ENCODE peak calls at places on chromosomes 1 and 21, in four cellular contexts. T is epithelial cell of esophagus, N is AG09309, I is lung. Q is an unnamed sample.

GRCh38 chr21:15729674-15730483 is at the start of gene USP25:
- DNase-seq in T (peak), N (no peak), I (peak), Q (no peak)

GRCh38 chr1:157880621-157881020 is 39.0 kb upstream of the CD5L start:
- DNase-seq in T (peak), N (no peak), I (no peak), Q (no peak)

GRCh38 chr1:5862051-5862825 is 130.0 kb downstream of the NPHP4 start:
- DNase-seq in T (no peak), N (no peak), I (no peak), Q (no peak)

GRCh38 chr1:229379901-229380300 is 37.1 kb upstream of the CCSAP start:
- DNase-seq in T (no peak), N (no peak), I (no peak), Q (no peak)

GRCh38 chr1:55592122-55592521 is 377.0 kb upstream of the USP24 start:
- DNase-seq in T (no peak), N (no peak), I (no peak), Q (no peak)

GRCh38 chr1:1359316-1359667 is 937 bp upstream of the MXRA8 start:
- DNase-seq in T (no peak), N (no peak), I (no peak), Q (peak)

GRCh38 chr1:28871631-28872401 is 42.6 kb upstream of the EPB41 start:
- DNase-seq in T (no peak), N (no peak), I (no peak), Q (no peak)

GRCh38 chr1:3313579-3313955 is 140.9 kb upstream of the ARHGEF16 start:
- DNase-seq in T (no peak), N (peak), I (peak), Q (peak)

GRCh38 chr1:66788231-66788939 is 12.7 kb downstream of the INSL5 start:
- DNase-seq in T (peak), N (no peak), I (no peak), Q (no peak)

GRCh38 chr1:26614655-26615411 is 81.0 kb upstream of the ARID1A start:
- DNase-seq in T (no peak), N (no peak), I (no peak), Q (no peak)

GRCh38 chr1:86765073-86765472 is 60.7 kb downstream of the SH3GLB1 start:
- DNase-seq in T (no peak), N (no peak), I (no peak), Q (no peak)

GRCh38 chr1:229029644-229030235 is 241.2 kb upstream of the RAB4A start:
- DNase-seq in T (no peak), N (no peak), I (no peak), Q (no peak)

GRCh38 chr1:154568165-154568815 is 712 bp downstream of the CHRNB2 start:
- DNase-seq in T (no peak), N (no peak), I (no peak), Q (no peak)

GRCh38 chr1:111486431-111486830 is 12.6 kb downstream of the C1orf162 start:
- DNase-seq in T (peak), N (no peak), I (no peak), Q (no peak)

GRCh38 chr21:44453120-44453519 is 2.2 kb upstream of the LRRC3 start:
- DNase-seq in T (no peak), N (no peak), I (no peak), Q (no peak)

GRCh38 chr1:221687731-221688487 is 54.0 kb downstream of the DUSP10 start:
- DNase-seq in T (no peak), N (no peak), I (no peak), Q (no peak)

GRCh38 chr21:29072873-29073221 is 601 bp downstream of the CCT8 start:
- DNase-seq in T (peak), N (no peak), I (no peak), Q (no peak)

GRCh38 chr1:242670019-242670418 is 145.5 kb upstream of the PLD5 start:
- DNase-seq in T (no peak), N (no peak), I (no peak), Q (no peak)

GRCh38 chr1:97680460-97680859 is 240.4 kb downstream of the DPYD start:
- DNase-seq in T (no peak), N (no peak), I (no peak), Q (no peak)

GRCh38 chr1:108671142-108671541 is 10.2 kb upstream of the HENMT1 start:
- DNase-seq in T (no peak), N (no peak), I (no peak), Q (no peak)

GRCh38 chr21:41643246-41643966 is 123.4 kb downstream of the RIPK4 start:
- DNase-seq in T (peak), N (no peak), I (no peak), Q (no peak)

GRCh38 chr1:26828352-26829093 is 2.0 kb downstream of the ZDHHC18 start:
- DNase-seq in T (no peak), N (no peak), I (no peak), Q (no peak)

GRCh38 chr1:245807306-245807705 is 652.5 kb downstream of the KIF26B start:
- DNase-seq in T (no peak), N (no peak), I (peak), Q (peak)

GRCh38 chr1:192235127-192235526 is 76.9 kb downstream of the RGS18 start:
- DNase-seq in T (peak), N (no peak), I (no peak), Q (peak)

GRCh38 chr1:192807968-192808587 is 761 bp upstream of the RGS2 start:
- DNase-seq in T (peak), N (no peak), I (no peak), Q (no peak)

GRCh38 chr1:227748496-227749182 is 13.4 kb downstream of the SNAP47 start:
- DNase-seq in T (no peak), N (no peak), I (no peak), Q (no peak)

GRCh38 chr1:239184581-239185244 is 201.7 kb upstream of the CHRM3 start:
- DNase-seq in T (no peak), N (peak), I (no peak), Q (peak)

GRCh38 chr21:41369915-41370839 is 8.3 kb downstream of the MX2 start:
- DNase-seq in T (no peak), N (no peak), I (no peak), Q (no peak)

GRCh38 chr1:10216148-10216749 is 5.9 kb downstream of the KIF1B start:
- DNase-seq in T (no peak), N (no peak), I (no peak), Q (no peak)

GRCh38 chr1:27824411-27824810 is 6.2 kb upstream of the PPP1R8 start:
- DNase-seq in T (no peak), N (no peak), I (no peak), Q (no peak)

GRCh38 chr1:113178106-113178505 is 105.1 kb downstream of the LRIG2 start:
- DNase-seq in T (no peak), N (no peak), I (no peak), Q (no peak)

GRCh38 chr21:27495836-27496235 is 528.9 kb upstream of the ADAMTS5 start:
- DNase-seq in T (no peak), N (no peak), I (no peak), Q (no peak)

GRCh38 chr1:119919241-119919640 is 22.9 kb upstream of the ADAM30 start:
- DNase-seq in T (no peak), N (no peak), I (no peak), Q (no peak)

GRCh38 chr21:42164064-42164789 is 54.7 kb upstream of the ABCG1 start:
- DNase-seq in T (peak), N (no peak), I (peak), Q (no peak)

GRCh38 chr1:231232870-231233734 is 7.9 kb upstream of the GNPAT start:
- DNase-seq in T (no peak), N (no peak), I (no peak), Q (no peak)

GRCh38 chr1:14598007-14598497 is 433 bp upstream of the KAZN start:
- DNase-seq in T (no peak), N (no peak), I (no peak), Q (no peak)

GRCh38 chr1:44416408-44416807 is 11.4 kb downstream of the RNF220 start:
- DNase-seq in T (no peak), N (no peak), I (no peak), Q (no peak)

GRCh38 chr21:43824250-43824882 is 35.0 kb downstream of the RRP1 start:
- DNase-seq in T (peak), N (peak), I (no peak), Q (no peak)

GRCh38 chr1:167499106-167499505 is 19.2 kb downstream of the CD247 start:
- DNase-seq in T (no peak), N (no peak), I (no peak), Q (no peak)

GRCh38 chr1:145688328-145688727 is 18.8 kb downstream of the PDZK1 start:
- DNase-seq in T (no peak), N (no peak), I (no peak), Q (no peak)

GRCh38 chr1:217660353-217661062 is 29.4 kb downstream of the SPATA17 start:
- DNase-seq in T (peak), N (peak), I (no peak), Q (peak)
- TF ChIP-seq CTCF in T (peak), N (peak), I (peak), Q (peak)

GRCh38 chr1:110346690-110347089 is 7.5 kb downstream of the RBM15 start:
- DNase-seq in T (no peak), N (no peak), I (no peak), Q (no peak)

GRCh38 chr1:110344152-110344551 is 5.0 kb downstream of the RBM15 start:
- DNase-seq in T (no peak), N (no peak), I (no peak), Q (no peak)

GRCh38 chr1:110343249-110343648 is 4.1 kb downstream of the RBM15 start:
- DNase-seq in T (no peak), N (no peak), I (no peak), Q (no peak)

GRCh38 chr1:110347182-110347893 is 8.2 kb downstream of the RBM15 start:
- DNase-seq in T (no peak), N (no peak), I (no peak), Q (no peak)

DNA sequence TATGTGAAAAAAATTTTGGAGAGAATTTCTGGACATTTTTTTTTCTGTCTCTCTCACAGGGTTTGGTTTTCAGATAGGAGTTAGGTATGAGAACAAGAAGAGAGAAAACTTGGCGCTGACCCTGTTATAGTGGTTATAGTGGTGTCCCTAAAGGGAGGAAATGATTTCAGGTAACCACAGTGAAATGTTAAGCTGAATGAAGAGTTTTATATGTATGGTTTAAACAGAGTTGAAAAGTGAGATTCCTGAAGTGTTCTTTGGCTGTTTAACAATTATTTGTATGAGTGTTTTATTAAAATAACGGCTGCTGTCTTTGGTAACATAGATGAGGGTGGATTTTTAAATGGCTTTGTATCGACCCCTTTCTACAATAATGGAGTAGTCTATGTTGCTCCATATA is 6.3 kb downstream of the RBM15 start:
- DNase-seq in T (no peak), N (no peak), I (no peak), Q (peak)
- H3K4me3 ChIP-seq in T (no peak), N (no peak), I (no peak), Q (no peak)

GRCh38 chr1:206430031-206430983 is 40.0 kb upstream of the IKBKE start:
- DNase-seq in T (peak), N (peak), I (no peak), Q (no peak)
- TF ChIP-seq CTCF in T (peak), N (peak), I (no peak), Q (no peak)

GRCh38 chr1:216057080-216057479 is 366.2 kb downstream of the USH2A start:
- DNase-seq in T (no peak), N (no peak), I (no peak), Q (no peak)

GRCh38 chr1:216055004-216055403 is 368.2 kb downstream of the USH2A start:
- DNase-seq in T (no peak), N (no peak), I (no peak), Q (no peak)

GRCh38 chr1:216051071-216051470 is 372.2 kb downstream of the USH2A start:
- DNase-seq in T (no peak), N (no peak), I (no peak), Q (no peak)

GRCh38 chr1:216057947-216058346 is 365.3 kb downstream of the USH2A start:
- DNase-seq in T (no peak), N (no peak), I (no peak), Q (no peak)

DNA sequence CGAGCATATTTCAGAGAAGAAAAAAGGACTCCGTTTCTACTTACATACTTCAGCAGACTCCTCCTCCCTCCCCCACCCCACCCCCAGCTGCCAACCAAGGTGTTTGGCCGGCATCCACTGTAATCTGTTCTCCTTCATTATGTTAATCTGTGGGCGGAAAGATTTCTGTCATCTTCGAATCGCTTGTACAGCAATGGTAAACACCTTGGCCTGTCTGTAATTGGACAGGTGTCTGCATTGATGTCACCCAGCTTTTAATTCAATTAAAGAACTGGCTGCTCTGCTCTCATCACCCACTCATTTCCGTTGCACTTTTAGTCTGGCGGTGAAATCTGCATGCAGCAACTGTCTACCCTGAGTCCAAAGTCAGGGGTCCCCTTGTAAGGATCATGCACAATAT is 368.7 kb downstream of the USH2A start:
- DNase-seq in T (no peak), N (no peak), I (no peak), Q (no peak)
- H3K4me3 ChIP-seq in T (no peak), N (no peak), I (no peak), Q (no peak)

DNA sequence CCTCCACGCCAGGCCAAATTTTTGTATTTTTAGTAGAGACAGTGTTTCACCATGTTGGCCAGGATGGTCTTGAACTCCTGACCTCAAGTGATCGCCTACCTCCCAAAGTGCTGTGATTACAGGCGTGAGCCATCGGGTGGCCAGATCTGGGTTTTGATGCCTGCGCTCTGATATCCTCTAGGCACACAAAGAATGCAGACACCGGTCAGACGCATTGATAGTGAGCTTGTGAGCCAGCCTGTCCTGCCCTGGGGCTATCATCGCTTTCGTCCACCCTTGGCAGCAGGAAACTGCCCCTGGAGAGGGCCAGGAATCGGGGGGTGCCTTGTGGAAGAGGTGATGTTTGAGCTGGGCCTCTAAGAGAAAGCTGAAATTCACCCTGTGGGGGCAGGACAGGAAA is 4.0 kb downstream of the FBLIM1 start:
- DNase-seq in T (no peak), N (no peak), I (no peak), Q (no peak)
- TF ChIP-seq CTCF in T (no peak), N (no peak), I (no peak), Q (no peak)

DNA sequence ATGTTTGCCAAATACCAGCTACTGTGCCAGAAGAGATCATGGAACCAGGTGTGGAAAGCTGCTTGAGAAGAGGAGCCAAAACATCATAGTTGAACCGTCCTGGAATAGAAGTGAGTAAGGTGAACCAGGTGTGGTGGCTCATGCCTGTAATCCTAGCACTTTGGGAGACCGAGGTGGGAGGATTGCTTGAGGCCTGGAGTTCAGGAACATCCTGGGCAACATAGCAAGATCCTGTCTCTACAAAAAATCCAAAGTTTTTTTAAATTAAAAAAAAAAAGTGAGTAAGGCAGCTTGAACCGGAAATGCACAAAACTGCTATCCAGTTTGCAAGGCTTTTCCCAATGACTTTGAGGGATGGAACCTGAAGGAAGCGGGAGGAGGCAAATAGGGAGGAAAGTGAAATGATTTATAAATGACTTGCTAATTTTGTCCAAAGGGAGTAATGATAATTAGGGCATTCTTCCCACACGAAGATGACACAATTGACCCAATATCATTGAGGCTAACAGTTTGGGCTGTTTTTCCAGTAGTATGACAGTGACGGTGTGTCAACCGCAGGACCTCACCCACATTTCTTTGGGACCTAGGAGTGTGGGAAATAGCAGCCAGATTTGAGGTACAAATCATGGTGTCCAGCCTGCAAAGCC is 1.5 kb upstream of the CNN3 start:
- DNase-seq in T (no peak), N (no peak), I (no peak), Q (no peak)
- H3K4me3 ChIP-seq in T (no peak), N (no peak), I (no peak), Q (peak)

GRCh38 chr1:241219449-241219848 is 137.6 kb downstream of the RGS7 start:
- DNase-seq in T (no peak), N (no peak), I (no peak), Q (no peak)
- TF ChIP-seq CTCF in T (no peak), N (no peak), I (no peak), Q (no peak)